ENCODE peak calls at places on chromosomes 2 and 18, in six cellular contexts. Y is HepG2, Q is SK-N-SH, O is K562, T is GM12878, D is H1. L is an unnamed sample.

GRCh38 chr18:42030586-42031182 is 75.7 kb downstream of the PIK3C3 start:
- DNase-seq in Y (peak), Q (peak), O (peak), T (no peak), D (peak), L (no peak)

GRCh38 chr2:10239561-10239967 is 63.1 kb upstream of the HPCAL1 start:
- DNase-seq in Y (no peak), Q (no peak), O (peak), T (no peak), D (peak), L (no peak)

GRCh38 chr2:219228026-219228744 is 1.3 kb downstream of the ATG9A start:
- DNase-seq in Y (no peak), Q (no peak), O (peak), T (no peak), D (no peak), L (no peak)

GRCh38 chr2:161990741-161991140 is 83.3 kb downstream of the DPP4 start:
- DNase-seq in Y (peak), Q (no peak), O (no peak), T (no peak), D (no peak), L (no peak)

GRCh38 chr2:112157472-112157871 is 19.3 kb downstream of the FBLN7 start:
- DNase-seq in Y (no peak), Q (no peak), O (no peak), T (no peak), D (no peak), L (no peak)

GRCh38 chr2:241901018-241901380 is 31.5 kb downstream of the RTP5 start:
- DNase-seq in Y (no peak), Q (no peak), O (no peak), T (no peak), D (peak), L (no peak)

GRCh38 chr18:3230401-3231334 is 10.9 kb upstream of the MYOM1 start:
- DNase-seq in Y (no peak), Q (no peak), O (peak), T (no peak), D (no peak), L (no peak)

GRCh38 chr2:193966590-193966989 is 1690.4 kb upstream of the SLC39A10 start:
- DNase-seq in Y (no peak), Q (no peak), O (no peak), T (no peak), D (no peak), L (no peak)

GRCh38 chr18:77702686-77703085 is 453.0 kb downstream of the GALR1 start:
- DNase-seq in Y (peak), Q (peak), O (peak), T (no peak), D (no peak), L (no peak)

GRCh38 chr18:25132786-25133496 is 219.0 kb downstream of the ZNF521 start:
- DNase-seq in Y (no peak), Q (no peak), O (no peak), T (no peak), D (no peak), L (no peak)

GRCh38 chr2:99404039-99404799 is 67.0 kb downstream of the EIF5B start:
- DNase-seq in Y (no peak), Q (no peak), O (no peak), T (no peak), D (no peak), L (no peak)

GRCh38 chr2:130327703-130328527 is 14.8 kb upstream of the IMP4 start:
- DNase-seq in Y (peak), Q (no peak), O (no peak), T (no peak), D (peak), L (no peak)

GRCh38 chr2:63850204-63850571 is 8.5 kb downstream of the UGP2 start:
- DNase-seq in Y (no peak), Q (no peak), O (no peak), T (no peak), D (no peak), L (no peak)

GRCh38 chr2:64359892-64360657 is 93.9 kb upstream of the LGALSL start:
- DNase-seq in Y (peak), Q (no peak), O (peak), T (no peak), D (no peak), L (peak)

GRCh38 chr2:200736646-200737274 is 75.0 kb upstream of the BZW1 start:
- DNase-seq in Y (no peak), Q (peak), O (no peak), T (no peak), D (peak), L (no peak)

GRCh38 chr2:53787911-53788289 is 1.1 kb downstream of the ERLEC1 start:
- DNase-seq in Y (peak), Q (no peak), O (no peak), T (no peak), D (no peak), L (no peak)

GRCh38 chr2:232632904-232633412 is 446 bp upstream of the EFHD1 start:
- DNase-seq in Y (no peak), Q (no peak), O (peak), T (no peak), D (no peak), L (no peak)

GRCh38 chr2:11750422-11750821 is 4.0 kb downstream of the LPIN1 start:
- DNase-seq in Y (no peak), Q (no peak), O (no peak), T (peak), D (no peak), L (no peak)

GRCh38 chr18:76874643-76875389 is 52.5 kb downstream of the ZNF236 start:
- DNase-seq in Y (no peak), Q (peak), O (no peak), T (no peak), D (peak), L (no peak)

DNA sequence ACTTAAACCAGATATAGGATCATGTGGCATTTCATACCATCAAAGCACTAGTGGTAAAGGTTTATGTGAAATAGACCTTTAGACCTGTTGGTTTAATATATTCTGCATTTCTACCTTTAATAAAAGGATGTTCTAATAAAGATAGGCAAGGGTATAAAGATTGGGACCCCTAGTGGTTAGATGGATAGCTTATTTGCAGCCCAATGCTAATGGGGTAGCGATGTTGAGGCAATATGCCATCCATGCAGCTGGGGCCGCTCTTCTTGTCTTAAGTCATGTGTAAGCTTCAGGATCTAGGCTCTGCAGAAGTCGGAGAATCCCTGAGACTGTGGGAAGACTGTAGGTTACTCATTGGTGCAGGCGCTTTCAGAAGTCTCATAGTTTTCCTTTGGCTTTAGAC is 114.9 kb downstream of the ICOS start:
- DNase-seq in Y (no peak), Q (no peak), O (peak), T (no peak), D (no peak), L (no peak)
- TF ChIP-seq TAF1 in Y (no peak), Q (no peak), O (no peak), T (no peak), D (no peak), L (no peak)

DNA sequence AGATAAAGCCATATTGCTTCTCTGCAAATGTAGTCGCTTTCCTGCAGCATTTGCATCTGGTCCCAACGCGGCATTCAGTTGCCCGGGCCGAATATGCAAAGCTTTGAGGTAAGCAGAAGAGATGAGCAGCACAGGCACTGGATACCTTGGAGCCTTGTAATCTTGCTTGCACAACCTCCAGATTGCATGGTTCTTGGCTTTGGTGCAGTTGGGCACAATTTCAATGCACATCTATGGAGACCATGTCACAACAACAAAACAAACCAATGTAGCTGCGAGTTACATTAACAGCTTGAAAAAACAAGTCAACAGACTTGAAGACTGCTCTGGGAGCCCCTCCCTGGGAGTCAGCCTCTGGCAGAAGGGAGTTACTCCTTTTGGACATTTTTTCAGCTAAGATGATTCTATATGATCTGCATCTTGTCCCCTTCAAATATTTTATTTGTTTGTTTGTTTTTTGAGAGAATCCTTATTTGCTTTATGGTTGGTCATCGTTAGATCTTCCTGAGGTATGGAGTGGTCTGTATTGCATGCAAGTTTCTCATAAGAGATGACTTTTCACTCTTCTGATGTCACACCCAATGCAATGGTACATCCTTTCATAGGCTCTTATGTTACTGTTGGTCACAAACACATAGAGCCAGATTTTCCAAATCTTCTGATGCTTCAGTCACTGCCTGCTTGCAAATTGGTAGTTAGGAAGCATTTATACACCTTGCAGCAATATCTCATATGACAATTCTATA is 113.5 kb downstream of the EFEMP1 start:
- DNase-seq in Y (no peak), Q (no peak), O (no peak), T (no peak), D (no peak), L (no peak)
- TF ChIP-seq POLR2AphosphoS5 in Y (no peak), Q (no peak), O (no peak), T (no peak), D (no peak), L (no peak)

GRCh38 chr18:23143871-23144270 is 8.6 kb downstream of the CABLES1 start:
- DNase-seq in Y (no peak), Q (peak), O (no peak), T (no peak), D (no peak), L (no peak)
- TF ChIP-seq TAF1 in Y (no peak), Q (no peak), O (no peak), T (no peak), D (no peak), L (no peak)

GRCh38 chr2:143796051-143796450 is 666.8 kb downstream of the ARHGAP15 start:
- DNase-seq in Y (no peak), Q (no peak), O (no peak), T (no peak), D (no peak), L (no peak)

GRCh38 chr2:143787674-143788073 is 658.5 kb downstream of the ARHGAP15 start:
- DNase-seq in Y (no peak), Q (no peak), O (no peak), T (no peak), D (no peak), L (no peak)

DNA sequence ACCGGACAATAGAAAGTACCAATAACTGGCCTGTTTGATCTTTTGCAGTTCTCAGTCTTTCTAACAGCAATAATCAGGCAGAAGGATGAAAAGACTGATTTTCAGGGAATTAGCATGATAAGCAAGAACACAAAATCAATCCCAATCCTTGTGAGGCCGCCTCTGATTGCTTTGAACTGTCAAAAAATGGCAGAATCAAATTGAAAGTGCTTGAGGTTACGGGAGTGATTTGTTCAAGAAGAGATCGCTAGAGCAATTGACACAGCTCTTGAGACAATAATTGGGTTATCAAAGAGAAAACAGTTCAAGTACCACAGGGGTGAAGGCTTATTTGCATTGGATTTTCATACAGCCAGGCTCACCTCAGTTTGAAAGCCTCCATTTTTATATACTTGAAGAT is 663.4 kb downstream of the ARHGAP15 start:
- DNase-seq in Y (no peak), Q (no peak), O (no peak), T (no peak), D (no peak), L (no peak)
- TF ChIP-seq POLR2AphosphoS5 in Y (no peak), Q (no peak), O (no peak), T (no peak), D (no peak), L (no peak)

DNA sequence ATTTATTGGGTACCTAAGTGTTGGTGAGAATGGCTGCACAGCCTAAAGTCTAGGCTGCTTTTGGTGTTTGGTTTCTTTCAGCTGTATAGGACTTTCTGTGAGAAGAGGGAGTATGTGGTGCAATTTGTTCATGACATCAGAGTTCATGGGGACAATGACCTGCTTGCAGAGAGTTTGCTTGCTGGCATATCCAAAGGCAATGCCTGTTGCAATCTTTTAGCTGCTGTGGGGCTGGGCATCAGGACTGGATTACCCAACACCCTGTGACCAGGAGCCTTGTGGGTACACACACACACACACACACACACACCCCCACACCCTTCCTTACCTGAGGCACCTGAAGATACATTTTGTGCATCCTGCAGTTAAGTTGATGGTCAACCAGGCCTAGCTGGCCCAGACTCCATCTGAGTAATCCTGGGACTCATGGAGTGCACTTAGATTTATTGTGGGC is 68.4 kb downstream of the LIPG start:
- DNase-seq in Y (peak), Q (no peak), O (no peak), T (no peak), D (no peak), L (no peak)
- TF ChIP-seq TAF1 in Y (no peak), Q (no peak), O (no peak), T (no peak), D (no peak), L (no peak)

GRCh38 chr18:58228176-58228575 is 184.2 kb downstream of the NEDD4L start:
- DNase-seq in Y (no peak), Q (no peak), O (no peak), T (no peak), D (no peak), L (no peak)
- TF ChIP-seq POLR2AphosphoS5 in Y (no peak), Q (no peak), O (no peak), T (no peak), D (no peak), L (no peak)

DNA sequence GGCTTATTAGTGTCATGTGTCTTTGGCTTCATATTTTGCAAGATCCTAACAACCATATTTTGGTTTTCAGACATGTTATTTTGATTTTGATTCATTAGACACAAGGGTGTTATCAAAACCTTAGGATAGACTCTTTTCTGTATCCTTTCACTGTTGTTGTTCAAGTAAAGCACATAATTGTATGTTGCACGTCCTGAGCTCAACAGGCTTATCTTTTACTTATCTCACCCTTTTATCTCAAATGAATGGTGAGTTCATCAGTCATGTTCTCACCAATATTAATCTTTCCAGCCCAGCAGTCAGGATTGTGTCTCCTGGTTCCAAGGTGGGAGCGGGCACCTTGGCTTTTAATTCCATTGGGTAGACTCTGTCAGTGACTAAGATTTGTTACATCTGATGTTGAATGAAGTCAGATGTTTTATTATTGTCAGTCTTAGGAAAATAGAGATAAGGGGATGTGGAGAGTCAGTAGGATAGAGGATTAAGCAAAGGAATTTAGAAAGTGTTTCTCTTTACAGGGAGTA is 11.9 kb downstream of the GPN1 start:
- DNase-seq in Y (no peak), Q (no peak), O (no peak), T (no peak), D (no peak), L (no peak)
- TF ChIP-seq TAF1 in Y (no peak), Q (no peak), O (no peak), T (no peak), D (no peak), L (no peak)

DNA sequence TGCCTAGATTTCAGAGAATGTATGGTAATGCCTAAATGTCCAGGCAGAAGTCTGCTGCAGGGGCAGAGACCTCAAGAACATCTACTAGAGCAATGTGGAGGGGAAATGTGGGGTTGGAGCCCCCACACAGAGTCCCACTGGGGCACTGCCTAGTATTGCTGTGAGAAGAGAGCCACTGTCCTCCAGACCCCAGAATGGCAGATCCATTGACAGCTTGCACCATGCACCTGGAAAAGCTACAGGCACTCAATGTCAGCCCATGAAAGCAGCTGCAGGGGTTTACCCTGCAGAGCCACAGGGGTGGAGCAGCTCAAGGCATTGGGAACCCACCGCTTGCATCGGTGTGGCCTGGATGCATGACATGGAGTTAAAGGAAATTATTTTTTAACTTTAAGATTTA is 314.1 kb downstream of the CYRIA start:
- DNase-seq in Y (no peak), Q (no peak), O (no peak), T (no peak), D (no peak), L (no peak)
- TF ChIP-seq POLR2AphosphoS5 in Y (no peak), Q (no peak), O (no peak), T (no peak), D (no peak), L (no peak)

DNA sequence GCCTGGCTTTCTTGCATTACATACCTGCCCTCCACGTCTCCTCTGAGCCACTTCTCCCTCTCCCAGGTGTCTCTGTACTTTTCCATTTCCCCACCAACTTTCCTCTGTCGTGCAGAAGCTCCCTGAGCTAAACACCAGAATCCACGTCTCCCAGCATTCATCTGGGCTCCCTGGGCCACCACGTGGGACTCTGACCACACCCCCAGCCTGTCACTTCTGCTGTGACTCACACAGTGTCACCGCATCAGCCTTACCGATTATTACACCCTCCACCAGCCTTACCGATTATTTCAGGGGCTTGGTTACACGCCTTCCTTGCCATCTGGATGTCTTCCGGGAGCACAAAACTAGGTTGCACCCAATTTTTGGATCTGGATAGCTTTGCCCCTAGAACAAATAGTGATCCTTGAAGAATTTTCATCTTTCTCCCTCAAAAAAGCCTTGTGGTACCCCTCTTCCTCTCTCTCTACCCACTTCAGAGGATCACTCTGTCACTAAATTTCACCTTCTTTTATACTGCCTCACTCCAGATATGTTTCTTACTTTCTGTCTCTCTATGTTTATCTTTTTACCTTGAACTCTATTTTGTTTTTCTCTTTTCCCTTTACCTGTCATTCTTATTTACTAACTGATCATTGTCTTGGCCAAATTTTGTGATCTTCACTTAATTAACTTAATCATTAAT is 136.9 kb upstream of the CAB39 start:
- DNase-seq in Y (no peak), Q (no peak), O (peak), T (no peak), D (no peak), L (no peak)
- TF ChIP-seq TAF1 in Y (no peak), Q (no peak), O (no peak), T (no peak), D (no peak), L (no peak)

L was measured in GM12892.